ENCODE peak calls at places on chromosomes 16 and 17, in five cellular contexts. L is activated naive CD4-positive, alpha-beta T cell treated with anti-CD3 and anti-CD28 coated beads, Interleukin-2, amount 50 U/mL, for 72 hours; F is stimulated activated CD8-positive, alpha-beta memory T cell treated with anti-CD3 and anti-CD28 coated beads, Interleukin-15, amount 100 ng/mL, for 24 hours; Q is LHCN-M2; I is AG08396. M is an unnamed sample.

GRCh38 chr17:65472602-65473001 is 88.8 kb downstream of the AXIN2 start:
- DNase-seq in L (no peak), F (no peak), Q (peak), I (peak), M (peak)

GRCh38 chr16:3650631-3651265 is 3.7 kb upstream of the DNASE1 start:
- DNase-seq in L (no peak), F (no peak), Q (no peak), I (no peak), M (no peak)

GRCh38 chr17:50262001-50262794 is 12.1 kb upstream of the TMEM92 start:
- DNase-seq in L (no peak), F (no peak), Q (no peak), I (no peak), M (peak)

GRCh38 chr17:81090361-81091133 is 55.6 kb downstream of the BAIAP2 start:
- DNase-seq in L (no peak), F (no peak), Q (peak), I (peak), M (no peak)

GRCh38 chr17:28381141-28381825 is 9.8 kb downstream of the SARM1 start:
- DNase-seq in L (no peak), F (no peak), Q (no peak), I (no peak), M (no peak)

GRCh38 chr17:880074-880870 is 98.1 kb downstream of the MRM3 start:
- DNase-seq in L (no peak), F (no peak), Q (no peak), I (peak), M (peak)

GRCh38 chr17:63332286-63332685 is 113.8 kb downstream of the CYB561 start:
- DNase-seq in L (no peak), F (no peak), Q (no peak), I (no peak), M (no peak)

GRCh38 chr16:11615756-11616447 is 29.2 kb upstream of the LITAF start:
- DNase-seq in L (no peak), F (no peak), Q (no peak), I (no peak), M (no peak)

GRCh38 chr16:81143921-81144471 is 47.8 kb upstream of the GCSH start:
- DNase-seq in L (no peak), F (no peak), Q (no peak), I (no peak), M (no peak)

GRCh38 chr16:9119795-9120194 is 28.4 kb downstream of the HAPSTR1 start:
- DNase-seq in L (no peak), F (no peak), Q (peak), I (peak), M (peak)

GRCh38 chr16:84270071-84270470 is 24.6 kb upstream of the WFDC1 start:
- DNase-seq in L (no peak), F (no peak), Q (no peak), I (no peak), M (no peak)

GRCh38 chr16:89557230-89557935 is 3.1 kb upstream of the RPL13 start:
- DNase-seq in L (peak), F (peak), Q (peak), I (peak), M (peak)

GRCh38 chr16:2004795-2005517 is 4.7 kb downstream of the ZNF598 start:
- DNase-seq in L (no peak), F (no peak), Q (no peak), I (no peak), M (no peak)

GRCh38 chr16:77951788-77952187 is 70.6 kb upstream of the CLEC3A start:
- DNase-seq in L (no peak), F (no peak), Q (no peak), I (no peak), M (no peak)

GRCh38 chr17:81902023-81902652 is at the start of gene NPB:
- DNase-seq in L (no peak), F (no peak), Q (no peak), I (peak), M (peak)

M was measured in osteoblast.